ENCODE peak calls at places on chromosomes 12 and 14, in four cellular contexts. O, Z, C and R are unnamed samples.

GRCh38 chr12:96882862-96883261 is 24.2 kb upstream of the NEDD1 start:
- DNase-seq in O (peak), Z (no peak), C (peak), R (no peak)

GRCh38 chr12:52398176-52398575 is 8.0 kb downstream of the KRT82 start:
- DNase-seq in O (no peak), Z (no peak), C (no peak), R (no peak)

GRCh38 chr14:90608925-90609324 is 207.3 kb downstream of the TTC7B start:
- DNase-seq in O (no peak), Z (no peak), C (no peak), R (no peak)

GRCh38 chr12:53213348-53213747 is 6.3 kb upstream of the ITGB7 start:
- DNase-seq in O (no peak), Z (peak), C (peak), R (peak)

GRCh38 chr14:74492413-74493342 is at the start of gene NPC2:
- DNase-seq in O (no peak), Z (no peak), C (no peak), R (no peak)

GRCh38 chr12:73612571-73612970 is 925.1 kb upstream of the ATXN7L3B start:
- DNase-seq in O (no peak), Z (no peak), C (no peak), R (no peak)

GRCh38 chr12:99567072-99567471 is 80.5 kb upstream of the GARIN6 start:
- DNase-seq in O (no peak), Z (no peak), C (no peak), R (no peak)

GRCh38 chr14:96639550-96639949 is 137.4 kb downstream of the PAPOLA start:
- DNase-seq in O (no peak), Z (peak), C (no peak), R (peak)

GRCh38 chr12:119720349-119720748 is 52.4 kb downstream of the PRKAB1 start:
- DNase-seq in O (no peak), Z (no peak), C (no peak), R (no peak)

GRCh38 chr14:22829661-22830328 is at the start of gene MRPL52:
- DNase-seq in O (peak), Z (peak), C (peak), R (peak)

GRCh38 chr12:91043408-91043807 is 14.4 kb downstream of the KERA start:
- DNase-seq in O (no peak), Z (no peak), C (no peak), R (no peak)

GRCh38 chr12:15151141-15152091 is 69.8 kb downstream of the RERG start:
- DNase-seq in O (no peak), Z (no peak), C (peak), R (no peak)

GRCh38 chr12:15152864-15153263 is 68.4 kb downstream of the RERG start:
- DNase-seq in O (no peak), Z (no peak), C (peak), R (no peak)

GRCh38 chr12:15154108-15154507 is 67.1 kb downstream of the RERG start:
- DNase-seq in O (no peak), Z (no peak), C (no peak), R (no peak)

GRCh38 chr12:15155271-15155670 is 65.9 kb downstream of the RERG start:
- DNase-seq in O (no peak), Z (no peak), C (peak), R (no peak)

DNA sequence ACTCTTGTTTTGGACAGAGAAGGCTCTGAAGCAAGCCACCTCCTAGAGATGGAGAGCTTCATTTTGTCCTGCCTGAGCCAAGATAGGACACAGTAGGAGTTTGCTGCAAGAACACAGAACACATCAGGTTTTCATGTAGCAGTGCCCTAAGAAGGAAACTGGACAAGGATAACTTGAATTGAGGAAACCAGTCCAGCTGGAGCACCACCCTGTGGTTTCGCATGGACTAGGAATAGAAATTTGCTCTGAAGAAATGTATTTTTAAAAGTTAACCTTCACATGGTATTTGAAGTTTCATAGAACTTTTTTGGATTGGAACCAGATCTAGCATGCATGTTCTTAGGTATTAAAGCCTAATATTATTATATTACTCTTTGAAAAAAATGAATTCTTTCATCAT is 68.8 kb downstream of the RERG start:
- DNase-seq in O (no peak), Z (no peak), C (no peak), R (no peak)
- TF ChIP-seq CTCF in O (peak), Z (no peak), C (no peak), R (no peak)

GRCh38 chr12:106341086-106341879 is 16.3 kb upstream of the POLR3B start:
- DNase-seq in O (no peak), Z (no peak), C (no peak), R (no peak)

GRCh38 chr12:106348411-106348810 is 9.1 kb upstream of the POLR3B start:
- DNase-seq in O (no peak), Z (no peak), C (no peak), R (no peak)

GRCh38 chr12:106342397-106343212 is 14.9 kb upstream of the POLR3B start:
- DNase-seq in O (no peak), Z (peak), C (peak), R (no peak)

GRCh38 chr12:106343213-106343509 is 14.4 kb upstream of the POLR3B start:
- DNase-seq in O (no peak), Z (no peak), C (no peak), R (no peak)

DNA sequence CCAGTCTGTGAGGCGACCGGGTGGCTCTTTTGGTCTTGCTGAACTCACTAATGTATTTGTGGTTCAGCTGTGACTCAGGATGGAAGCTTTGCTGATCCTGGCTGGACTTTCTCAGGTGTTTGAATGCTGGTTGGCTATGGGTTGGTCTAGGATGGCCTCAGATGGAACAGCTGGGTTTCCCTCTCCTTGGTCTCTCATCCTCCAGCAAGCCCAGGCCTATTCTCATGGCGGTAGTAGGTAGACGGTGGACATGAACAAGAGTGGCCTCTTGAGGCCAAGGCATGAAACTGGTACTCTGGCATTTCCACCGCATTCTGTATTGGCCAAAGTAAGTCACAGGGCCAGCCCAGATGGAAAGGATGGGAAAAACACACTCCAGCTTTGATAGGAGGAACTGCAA is 11.8 kb upstream of the POLR3B start:
- DNase-seq in O (no peak), Z (no peak), C (peak), R (no peak)
- TF ChIP-seq CTCF in O (peak), Z (no peak), C (no peak), R (no peak)

GRCh38 chr12:56256326-56256960 is 1.7 kb downstream of the ANKRD52 start:
- DNase-seq in O (no peak), Z (no peak), C (no peak), R (no peak)

GRCh38 chr12:56258068-56258819 is at the start of gene ANKRD52:
- DNase-seq in O (peak), Z (peak), C (peak), R (peak)

GRCh38 chr12:56257071-56257470 is 1.1 kb downstream of the ANKRD52 start:
- DNase-seq in O (no peak), Z (no peak), C (no peak), R (no peak)

GRCh38 chr12:56258820-56259183 is 618 bp upstream of the ANKRD52 start:
- DNase-seq in O (no peak), Z (no peak), C (no peak), R (no peak)

DNA sequence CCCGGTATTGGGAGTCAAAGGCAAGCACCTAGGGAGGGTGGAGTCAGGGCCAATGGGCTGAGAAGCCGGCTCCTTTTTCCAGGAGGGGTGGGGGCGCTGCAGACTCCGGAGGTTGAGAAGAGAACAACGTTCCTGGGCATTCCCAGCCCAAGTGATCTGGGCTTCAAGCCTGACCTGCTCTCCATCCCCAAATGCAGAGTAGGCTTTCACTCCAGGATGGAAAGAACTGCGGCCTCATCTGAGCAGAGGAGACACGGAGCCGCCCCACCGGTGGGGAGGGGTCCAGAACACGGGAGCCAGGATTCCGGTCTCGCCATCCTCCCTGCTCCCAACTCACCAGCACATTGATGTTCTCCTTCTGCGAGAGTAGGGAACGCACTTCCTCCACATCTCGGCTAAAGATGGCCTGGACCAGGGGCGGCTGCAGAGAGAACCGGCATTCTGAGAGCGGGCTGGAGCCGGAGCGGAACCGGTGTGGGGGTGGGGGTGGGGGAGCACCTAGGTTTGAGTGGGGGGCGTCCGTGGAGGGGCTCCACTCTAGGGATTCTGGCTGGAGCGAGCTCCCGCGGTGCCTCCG is 605 bp downstream of the ANKRD52 start:
- DNase-seq in O (no peak), Z (peak), C (peak), R (no peak)
- TF ChIP-seq CTCF in O (no peak), Z (no peak), C (no peak), R (no peak)

DNA sequence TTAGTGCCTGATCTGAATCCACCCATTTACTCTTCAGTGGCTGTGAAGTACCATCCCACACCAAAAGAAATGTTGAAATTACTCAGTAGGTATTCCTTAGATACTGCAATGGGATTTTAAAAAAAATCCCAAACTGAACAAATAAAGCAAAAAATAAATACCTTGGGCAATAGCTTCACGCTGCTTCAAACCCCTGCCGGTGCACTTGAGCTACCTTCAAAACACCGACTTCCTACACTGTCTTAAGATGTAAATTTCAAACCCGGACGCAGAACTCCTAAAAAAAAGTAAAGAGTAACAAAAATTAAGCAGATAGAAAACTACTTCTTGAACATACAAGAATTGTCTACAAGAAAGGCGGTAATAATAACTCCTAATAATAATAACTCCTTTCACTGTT is 677 bp downstream of the ABCC9 start:
- DNase-seq in O (no peak), Z (no peak), C (no peak), R (no peak)
- TF ChIP-seq CTCF in O (no peak), Z (no peak), C (no peak), R (no peak)

GRCh38 chr14:87014854-87015253 is 978.1 kb downstream of the GALC start:
- DNase-seq in O (no peak), Z (no peak), C (no peak), R (no peak)
- TF ChIP-seq CTCF in O (no peak), Z (no peak), C (no peak), R (no peak)

GRCh38 chr14:49550284-49551184 is 35.6 kb downstream of the RPS29 start:
- DNase-seq in O (no peak), Z (no peak), C (peak), R (no peak)
- TF ChIP-seq CTCF in O (peak), Z (no peak), C (peak), R (peak)

GRCh38 chr12:105431537-105431936 is 101.0 kb downstream of the C12orf75 start:
- DNase-seq in O (no peak), Z (no peak), C (no peak), R (no peak)

GRCh38 chr12:105427883-105428282 is 97.4 kb downstream of the C12orf75 start:
- DNase-seq in O (no peak), Z (no peak), C (peak), R (no peak)

GRCh38 chr12:105426766-105427165 is 96.3 kb downstream of the C12orf75 start:
- DNase-seq in O (no peak), Z (no peak), C (no peak), R (no peak)

GRCh38 chr12:105425263-105426174 is 95.0 kb downstream of the C12orf75 start:
- DNase-seq in O (no peak), Z (no peak), C (no peak), R (no peak)

DNA sequence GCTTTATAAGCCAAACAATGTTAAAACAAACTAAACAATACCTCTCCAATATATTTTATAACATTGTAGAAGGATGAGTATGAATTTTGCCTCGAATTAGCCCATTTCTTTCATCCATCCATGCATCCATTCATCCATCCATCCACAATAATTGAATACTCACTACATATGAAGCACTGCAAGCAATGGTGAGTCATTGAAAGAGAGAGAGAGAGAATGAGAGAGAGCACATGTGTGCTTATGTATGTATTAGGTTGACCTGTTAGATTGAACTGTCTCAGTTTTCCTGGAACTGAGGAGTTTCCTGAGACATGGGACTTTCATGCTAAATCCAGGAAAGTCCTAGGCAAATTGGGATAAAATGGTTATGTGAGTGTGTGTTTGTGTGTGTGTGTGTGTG is 98.3 kb downstream of the C12orf75 start:
- DNase-seq in O (no peak), Z (no peak), C (no peak), R (no peak)
- TF ChIP-seq CTCF in O (no peak), Z (no peak), C (no peak), R (no peak)

GRCh38 chr12:48680861-48681260 is 1.2 kb downstream of the KANSL2 start:
- DNase-seq in O (no peak), Z (no peak), C (no peak), R (no peak)
- TF ChIP-seq CTCF in O (no peak), Z (no peak), C (no peak), R (no peak)

GRCh38 chr12:110616471-110617115 is 2.7 kb downstream of the TCTN1 start:
- DNase-seq in O (no peak), Z (no peak), C (no peak), R (no peak)

GRCh38 chr12:110615171-110615570 is 1.2 kb downstream of the TCTN1 start:
- DNase-seq in O (no peak), Z (no peak), C (no peak), R (peak)

GRCh38 chr12:110622582-110622981 is 8.7 kb downstream of the TCTN1 start:
- DNase-seq in O (no peak), Z (no peak), C (no peak), R (no peak)

GRCh38 chr12:110613771-110614684 is at the start of gene TCTN1:
- DNase-seq in O (peak), Z (peak), C (peak), R (peak)

GRCh38 chr12:110619534-110619953 is 5.6 kb downstream of the TCTN1 start:
- DNase-seq in O (no peak), Z (no peak), C (no peak), R (peak)
- TF ChIP-seq CTCF in O (no peak), Z (no peak), C (no peak), R (peak)

DNA sequence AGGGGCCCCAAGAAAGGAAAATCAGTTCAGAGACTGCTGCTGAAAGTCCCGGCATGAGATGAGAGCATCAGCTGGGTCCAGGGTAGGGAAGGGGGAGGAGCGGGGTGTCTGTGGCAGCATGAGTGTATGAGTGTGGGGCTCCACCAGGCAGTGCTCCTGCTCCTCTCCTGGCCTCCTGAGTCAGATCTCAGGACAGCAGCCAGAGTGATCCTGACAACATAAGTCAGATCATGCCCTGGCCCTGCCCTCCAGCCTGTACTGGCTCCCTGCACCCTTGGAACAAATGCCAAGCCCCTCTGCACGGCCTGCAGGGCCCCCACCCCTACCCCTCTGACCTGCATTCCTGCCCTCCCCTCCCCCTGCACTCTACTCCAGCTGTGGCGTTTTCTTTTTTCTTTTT is 24.2 kb upstream of the LRP1-AS start:
- DNase-seq in O (peak), Z (no peak), C (no peak), R (no peak)
- TF ChIP-seq CTCF in O (no peak), Z (no peak), C (no peak), R (no peak)